ENCODE peak calls at places on chromosome 5, in four cellular contexts. F is RCC 7860; Q is activated naive CD4-positive, alpha-beta T cell; D is A549. A is an unnamed sample.

GRCh38 chr5:53425598-53426516 is 54.6 kb upstream of the FST start:
- DNase-seq in F (no peak), Q (no peak), D (peak), A (peak)

GRCh38 chr5:113330533-113331200 is 104.1 kb downstream of the TSSK1B start:
- DNase-seq in D (peak), Q (no peak), F (peak), A (peak)

GRCh38 chr5:132058646-132059042 is 1.8 kb upstream of the IL3 start:
- DNase-seq in Q (no peak), F (no peak), D (no peak), A (no peak)

GRCh38 chr5:138025285-138025684 is 7.6 kb downstream of the FAM13B start:
- DNase-seq in Q (no peak), F (no peak), D (no peak), A (no peak)

GRCh38 chr5:158096835-158097234 is 237.9 kb upstream of the CLINT1 start:
- DNase-seq in Q (no peak), F (no peak), D (no peak), A (no peak)

GRCh38 chr5:89069591-89069990 is 186.6 kb upstream of the MEF2C start:
- DNase-seq in D (no peak), Q (no peak), F (no peak), A (no peak)

GRCh38 chr5:170638454-170639220 is 134.8 kb downstream of the KCNIP1 start:
- DNase-seq in F (peak), Q (peak), D (peak), A (peak)

GRCh38 chr5:160467555-160468418 is 46.1 kb downstream of the PTTG1 start:
- DNase-seq in D (peak), Q (peak), F (peak), A (no peak)

GRCh38 chr5:37791321-37791720 is 48.5 kb downstream of the GDNF start:
- DNase-seq in F (no peak), D (no peak), Q (no peak), A (no peak)

GRCh38 chr5:27315541-27316282 is 277.3 kb upstream of the CDH9 start:
- DNase-seq in D (no peak), F (peak), Q (no peak), A (peak)

GRCh38 chr5:10553476-10553875 is 10.4 kb upstream of the ANKRD33B start:
- DNase-seq in D (no peak), F (peak), Q (no peak), A (no peak)

GRCh38 chr5:41182666-41183065 is 30.7 kb downstream of the C6 start:
- DNase-seq in F (peak), Q (no peak), D (peak), A (no peak)

GRCh38 chr5:59760798-59761348 is 132.7 kb downstream of the PDE4D start:
- DNase-seq in D (peak), Q (no peak), F (no peak), A (no peak)